ENCODE peak calls at places on chromosomes 5 and 9, in four cellular contexts. U is NCI-H1092 treated with DMSO at 0.1 percent for 48 hours; Z is M059J; B is stimulated activated CD8-positive, alpha-beta memory T cell treated with anti-CD3 and anti-CD28 coated beads, Interleukin-7, amount 100 ng/mL, for 48 hours. T is an unnamed sample.

GRCh38 chr9:98637381-98637780 is 71.4 kb downstream of the GABBR2 start:
- DNase-seq in U (no peak), B (no peak), Z (peak), T (no peak)

GRCh38 chr5:91229031-91229623 is 154.0 kb downstream of the ARRDC3 start:
- DNase-seq in U (no peak), B (no peak), Z (no peak), T (no peak)

GRCh38 chr9:93288341-93288740 is 104.4 kb downstream of the WNK2 start:
- DNase-seq in Z (no peak), U (no peak), B (no peak), T (no peak)

GRCh38 chr9:93178851-93179786 is 4.8 kb upstream of the WNK2 start:
- DNase-seq in U (no peak), Z (no peak), B (no peak), T (no peak)

GRCh38 chr5:158084292-158084691 is 225.3 kb upstream of the CLINT1 start:
- DNase-seq in Z (no peak), U (no peak), B (no peak), T (no peak)

GRCh38 chr5:9295466-9295801 is 250.4 kb downstream of the SEMA5A start:
- DNase-seq in B (no peak), Z (no peak), U (no peak), T (no peak)

GRCh38 chr9:114662081-114662989 is 4.7 kb upstream of the TEX53 start:
- DNase-seq in U (peak), B (no peak), Z (peak), T (peak)

GRCh38 chr9:116447914-116448313 is 239.2 kb upstream of the TRIM32 start:
- DNase-seq in Z (no peak), B (no peak), U (no peak), T (no peak)

GRCh38 chr9:132973713-132974112 is 4.8 kb upstream of the GFI1B start:
- DNase-seq in B (no peak), Z (peak), U (no peak), T (no peak)

GRCh38 chr5:51227963-51228515 is 155.2 kb upstream of the ISL1 start:
- DNase-seq in B (no peak), Z (no peak), U (no peak), T (no peak)

T was measured in PC-3.